ENCODE peak calls at places on chromosomes 6 and 20, in seven cellular contexts. X is fibroblast of gingiva; A is NCI-H345; Y is NCI-H748 treated with DMSO at 0.1 percent for 48 hours; R is stimulated activated CD4-positive, alpha-beta T cell treated with anti-CD3 and anti-CD28 coated beads, Interleukin-4, amount 100 ng/mL, for 48 hours; U is GOT3; W is HFFc6. H is an unnamed sample.

GRCh38 chr20:24451992-24452391 is 17.4 kb upstream of the SYNDIG1 start:
- DNase-seq in X (no peak), A (no peak), Y (no peak), R (no peak), U (no peak), W (no peak), H (no peak)

GRCh38 chr6:137106183-137106582 is 61.4 kb upstream of the IL20RA start:
- DNase-seq in X (no peak), A (no peak), Y (no peak), R (no peak), U (no peak), W (no peak), H (no peak)

GRCh38 chr6:37083243-37084138 is 78.0 kb downstream of the FGD2 start:
- DNase-seq in X (peak; percentile 92), A (peak; percentile 57), Y (no peak), R (no peak), U (no peak), W (peak; percentile 48), H (peak; percentile 26)

GRCh38 chr6:628772-629171 is 28.1 kb downstream of the HUS1B start:
- DNase-seq in X (no peak), A (no peak), Y (no peak), R (no peak), U (no peak), W (no peak), H (no peak)

GRCh38 chr6:150372051-150372450 is 3.2 kb downstream of the IYD start:
- DNase-seq in X (no peak), A (no peak), Y (no peak), R (no peak), U (no peak), W (no peak), H (no peak)

GRCh38 chr6:47234258-47234933 is 75.3 kb downstream of the TNFRSF21 start:
- DNase-seq in X (no peak), A (no peak), Y (no peak), R (no peak), U (no peak), W (no peak), H (no peak)

GRCh38 chr6:22062807-22063408 is 233.9 kb downstream of the PRL start:
- DNase-seq in X (no peak), A (no peak), Y (no peak), R (peak; percentile 19), U (no peak), W (no peak), H (no peak)

GRCh38 chr6:148407372-148407771 is 64.7 kb downstream of the SASH1 start:
- DNase-seq in X (peak; percentile 97), A (no peak), Y (no peak), R (no peak), U (no peak), W (peak; percentile 98), H (peak; percentile 81)

GRCh38 chr6:69303382-69303781 is 493.4 kb downstream of the LMBRD1 start:
- DNase-seq in X (no peak), A (no peak), Y (no peak), R (no peak), U (no peak), W (no peak), H (no peak)

GRCh38 chr6:87241304-87241703 is 81.1 kb upstream of the SMIM8 start:
- DNase-seq in X (no peak), A (no peak), Y (no peak), R (no peak), U (no peak), W (no peak), H (no peak)

GRCh38 chr6:33613794-33614166 is 7.3 kb upstream of the ITPR3 start:
- DNase-seq in X (peak; percentile 87), A (no peak), Y (no peak), R (no peak), U (peak; percentile 27), W (peak; percentile 87), H (peak; percentile 95)

GRCh38 chr6:11273406-11274065 is 41.1 kb upstream of the NEDD9 start:
- DNase-seq in X (no peak), A (no peak), Y (no peak), R (no peak), U (no peak), W (no peak), H (no peak)

GRCh38 chr6:30006170-30007131 is 54.6 kb upstream of the POLR1H start:
- DNase-seq in X (no peak), A (no peak), Y (no peak), R (peak; percentile 7), U (no peak), W (no peak), H (peak; percentile 48)

GRCh38 chr20:8777866-8778265 is 291.0 kb upstream of the PLCB4 start:
- DNase-seq in X (no peak), A (no peak), Y (no peak), R (no peak), U (no peak), W (no peak), H (no peak)

H was measured in GM03348.